ENCODE peak calls at places on chromosome 11, in nine cellular contexts. Q, C, F, P, W, S, G, J and A are unnamed samples.

GRCh38 chr11:126797801-126798200 is 202.8 kb downstream of the KIRREL3 start:
- DNase-seq in G (no peak), S (no peak), W (no peak), P (no peak), J (no peak), F (no peak), C (no peak), Q (no peak), A (no peak)

GRCh38 chr11:29019960-29020683 is 911.9 kb downstream of the METTL15 start:
- DNase-seq in G (no peak), F (no peak), P (no peak), S (peak), C (peak), J (no peak), W (no peak), Q (no peak), A (no peak)

GRCh38 chr11:12249590-12250260 is 127.6 kb upstream of the PARVA start:
- DNase-seq in C (no peak), J (no peak), S (no peak), Q (no peak), W (no peak), G (no peak), P (no peak), F (no peak), A (no peak)

GRCh38 chr11:33690290-33691050 is 10.2 kb downstream of the C11orf91 start:
- DNase-seq in Q (peak), G (peak), S (peak), W (peak), C (peak), P (no peak), J (peak), F (peak), A (peak)

GRCh38 chr11:62542750-62543567 is 3.6 kb downstream of the AHNAK start:
- DNase-seq in J (peak), S (peak), Q (no peak), W (peak), G (peak), F (no peak), C (peak), P (peak), A (peak)

GRCh38 chr11:128582496-128583366 is 4.6 kb downstream of the ETS1 start:
- DNase-seq in C (peak), G (peak), W (peak), P (no peak), Q (peak), S (peak), F (no peak), J (peak), A (no peak)

GRCh38 chr11:17379383-17380180 is 8.9 kb downstream of the KCNJ11 start:
- DNase-seq in S (no peak), J (no peak), W (no peak), C (no peak), Q (no peak), P (no peak), F (no peak), G (no peak), A (no peak)

GRCh38 chr11:74086242-74086884 is 77.5 kb upstream of the UCP3 start:
- DNase-seq in W (no peak), G (no peak), Q (no peak), P (no peak), F (no peak), S (no peak), C (no peak), J (no peak), A (no peak)

GRCh38 chr11:125020342-125020741 is 42.8 kb upstream of the SLC37A2 start:
- DNase-seq in J (no peak), P (no peak), W (no peak), Q (no peak), C (no peak), G (no peak), S (no peak), F (no peak), A (no peak)

GRCh38 chr11:101618691-101619090 is 34.9 kb upstream of the TRPC6 start:
- DNase-seq in J (no peak), F (no peak), S (peak), C (no peak), P (no peak), G (no peak), W (no peak), Q (no peak), A (no peak)

GRCh38 chr11:69099193-69099592 is 50.5 kb downstream of the TPCN2 start:
- DNase-seq in F (no peak), W (no peak), P (no peak), Q (no peak), G (no peak), S (no peak), C (no peak), J (no peak), A (no peak)

GRCh38 chr11:108131993-108132392 is 10.6 kb downstream of the ACAT1 start:
- DNase-seq in S (no peak), F (no peak), W (no peak), P (no peak), J (no peak), Q (no peak), G (no peak), C (no peak), A (no peak)

GRCh38 chr11:10735532-10736465 is 15.2 kb upstream of the CTR9 start:
- DNase-seq in F (peak), G (peak), W (peak), S (peak), Q (peak), C (peak), P (peak), J (peak), A (peak)

GRCh38 chr11:114166897-114167323 is 107.4 kb downstream of the ZBTB16 start:
- DNase-seq in Q (no peak), C (no peak), S (peak), J (no peak), W (no peak), F (no peak), P (no peak), G (no peak), A (no peak)

GRCh38 chr11:5197538-5197937 is 2.9 kb downstream of the OR51V1 start:
- DNase-seq in P (no peak), J (no peak), S (peak), C (no peak), F (no peak), W (no peak), G (no peak), Q (no peak), A (no peak)

GRCh38 chr11:82270870-82271269 is 462.8 kb downstream of the FAM181B start:
- DNase-seq in G (no peak), C (no peak), F (no peak), W (no peak), J (no peak), S (no peak), Q (no peak), P (no peak), A (no peak)

GRCh38 chr11:3626250-3626960 is 15.4 kb downstream of the ART5 start:
- DNase-seq in Q (no peak), C (no peak), W (no peak), S (no peak), G (peak), P (no peak), F (no peak), J (peak), A (no peak)

GRCh38 chr11:80595011-80595410 is 1154.2 kb upstream of the TENM4 start:
- DNase-seq in G (no peak), W (no peak), S (peak), Q (peak), C (no peak), F (no peak), P (no peak), J (no peak), A (no peak)

GRCh38 chr11:118171274-118172062 is 5.0 kb downstream of the SCN2B start:
- DNase-seq in F (no peak), Q (peak), S (peak), W (peak), J (peak), G (peak), P (peak), C (peak), A (peak)

DNA sequence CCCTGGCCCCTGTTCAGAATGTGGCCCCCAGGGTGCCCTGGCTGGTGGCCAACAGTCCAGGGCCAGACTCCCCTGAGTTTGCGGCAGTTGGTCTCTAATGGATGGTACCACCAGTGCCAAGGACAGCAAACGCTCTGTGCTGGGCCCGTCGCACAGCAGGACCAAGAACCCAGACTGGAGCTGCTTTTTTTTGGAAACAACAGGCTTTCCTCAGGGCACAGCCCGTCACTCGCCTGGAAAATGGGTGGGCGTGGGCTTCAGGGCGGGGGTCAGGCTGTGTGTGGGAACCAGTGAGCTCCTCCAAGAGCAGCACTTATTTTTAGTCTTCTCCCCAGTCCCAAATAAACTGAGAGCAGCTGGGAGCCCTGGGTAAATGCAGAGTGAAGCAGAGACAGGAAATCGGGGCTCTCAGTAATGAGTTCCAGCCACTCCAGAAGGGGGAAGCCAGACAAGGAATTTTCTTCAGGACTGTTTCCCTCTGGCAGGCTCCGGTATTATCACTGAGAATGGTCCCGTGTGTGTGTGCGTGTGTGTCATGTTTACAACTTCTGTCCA is 62.9 kb downstream of the PPFIBP2 start:
- DNase-seq in S (no peak), G (peak), C (no peak), Q (no peak), F (no peak), W (peak), P (no peak), J (peak), A (no peak)
- H3K27ac ChIP-seq in S (peak), G (peak), C (peak), Q (no peak), F (peak), W (peak), P (no peak), J (peak), A (peak)

DNA sequence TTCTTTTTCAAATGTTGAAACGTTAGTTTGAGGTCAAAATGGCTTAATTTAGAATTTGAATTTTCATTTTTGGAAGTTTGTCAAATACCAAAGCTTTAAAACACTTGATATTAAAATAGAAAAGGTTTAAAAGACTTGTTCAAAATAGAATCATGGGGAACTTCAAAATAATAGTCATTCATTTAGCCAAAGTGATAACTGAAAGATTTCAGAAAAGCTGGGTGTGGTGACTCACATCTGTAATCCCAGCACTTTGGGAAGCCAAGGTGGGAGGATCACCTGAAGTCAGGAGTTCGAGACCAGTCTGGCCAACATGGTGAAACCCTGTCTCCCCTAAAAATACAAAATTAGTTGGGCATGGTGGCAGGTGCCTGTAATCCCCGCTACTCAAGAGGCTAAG is 10.9 kb downstream of the GSTP1 start:
- DNase-seq in J (no peak), Q (no peak), S (no peak), P (no peak), G (no peak), F (no peak), C (no peak), W (no peak), A (no peak)
- H3K27ac ChIP-seq in J (no peak), Q (no peak), S (no peak), P (no peak), G (peak), F (peak), C (no peak), W (no peak), A (no peak)

GRCh38 chr11:105911454-105911853 is 110.6 kb downstream of the MSANTD4 start:
- DNase-seq in P (no peak), J (no peak), F (no peak), W (no peak), G (no peak), Q (no peak), C (no peak), S (peak), A (no peak)
- H3K27ac ChIP-seq in P (no peak), J (no peak), F (no peak), W (no peak), G (no peak), Q (no peak), C (no peak), S (no peak), A (no peak)

GRCh38 chr11:77470971-77471370 is 2.9 kb downstream of the PAK1 start:
- DNase-seq in Q (no peak), C (no peak), J (no peak), W (no peak), P (no peak), F (no peak), S (no peak), G (no peak), A (no peak)
- H3K27ac ChIP-seq in Q (no peak), C (no peak), J (no peak), W (no peak), P (no peak), F (no peak), S (no peak), G (no peak), A (no peak)

DNA sequence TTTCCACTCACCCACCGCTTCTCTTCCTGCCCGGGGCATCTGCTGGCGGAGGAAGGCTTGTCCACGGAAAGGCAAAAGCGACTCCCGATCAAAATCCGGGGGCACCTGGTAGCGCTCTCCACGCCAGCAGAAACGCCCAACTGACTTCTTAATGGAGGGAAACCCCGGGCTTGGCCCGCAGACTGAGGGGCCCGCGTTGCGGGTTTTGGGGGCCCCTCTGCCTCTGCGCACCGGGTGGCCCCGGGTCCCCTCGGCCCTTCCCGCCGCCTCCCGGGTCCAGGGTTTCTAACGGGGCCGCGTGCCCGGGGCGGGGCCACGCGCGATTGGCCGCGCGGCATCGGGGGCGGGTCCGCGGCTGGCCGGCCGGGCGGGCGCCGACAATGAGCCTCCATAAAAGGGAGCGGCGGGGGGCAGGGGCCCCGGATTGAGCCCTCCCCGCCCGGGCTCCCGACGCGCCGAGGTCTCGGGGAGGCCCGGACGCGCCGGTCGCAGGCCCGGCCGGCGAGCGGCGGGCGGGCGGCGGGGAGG is at the start of gene SPINDOC:
- DNase-seq in Q (no peak), C (peak), W (peak), P (peak), F (no peak), J (peak), S (peak), G (peak), A (peak)
- H3K27ac ChIP-seq in Q (peak), C (peak), W (peak), P (peak), F (peak), J (peak), S (peak), G (peak), A (peak)

DNA sequence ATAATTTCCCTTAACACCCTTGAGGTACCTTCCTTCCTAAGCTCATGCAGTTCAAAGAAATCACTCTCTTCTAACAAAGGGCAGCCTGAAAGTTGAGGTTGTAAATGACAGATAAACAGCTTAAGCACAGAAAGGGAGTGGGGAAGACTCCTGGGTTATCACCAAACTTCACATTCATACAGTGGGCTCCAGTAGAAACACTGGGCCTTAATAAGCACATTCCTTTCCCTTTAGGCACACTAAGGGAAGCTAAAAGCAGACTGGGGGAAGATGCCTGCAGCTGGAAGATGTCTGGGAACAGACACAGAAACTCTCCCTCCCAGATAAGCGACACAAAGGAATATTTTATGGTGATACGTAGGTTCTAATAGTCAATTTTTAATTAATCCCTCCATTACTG is 350.3 kb upstream of the MPPED2 start:
- DNase-seq in F (no peak), J (no peak), C (no peak), G (no peak), W (no peak), S (peak), Q (no peak), P (no peak), A (no peak)
- H3K27ac ChIP-seq in F (no peak), J (no peak), C (no peak), G (no peak), W (no peak), S (no peak), Q (no peak), P (no peak), A (no peak)

GRCh38 chr11:72716291-72716690 is 35.9 kb downstream of the ARAP1 start:
- DNase-seq in P (no peak), S (peak), C (no peak), W (no peak), F (no peak), Q (no peak), G (peak), J (peak), A (no peak)
- H3K27ac ChIP-seq in P (no peak), S (no peak), C (no peak), W (no peak), F (no peak), Q (no peak), G (no peak), J (no peak), A (no peak)

GRCh38 chr11:65225284-65226102 is 36.3 kb upstream of the POLA2 start:
- DNase-seq in P (peak), S (peak), G (peak), Q (peak), F (no peak), W (peak), C (no peak), J (no peak), A (peak)

GRCh38 chr11:65223031-65223430 is 38.7 kb upstream of the POLA2 start:
- DNase-seq in S (no peak), Q (no peak), J (no peak), G (no peak), W (no peak), P (no peak), F (no peak), C (no peak), A (no peak)

GRCh38 chr11:65224939-65225283 is 36.9 kb upstream of the POLA2 start:
- DNase-seq in G (no peak), P (no peak), F (no peak), C (peak), S (peak), J (no peak), Q (no peak), W (peak), A (no peak)

GRCh38 chr11:65226103-65226442 is 35.7 kb upstream of the POLA2 start:
- DNase-seq in P (no peak), Q (no peak), J (no peak), W (no peak), F (no peak), C (no peak), S (no peak), G (no peak), A (no peak)

DNA sequence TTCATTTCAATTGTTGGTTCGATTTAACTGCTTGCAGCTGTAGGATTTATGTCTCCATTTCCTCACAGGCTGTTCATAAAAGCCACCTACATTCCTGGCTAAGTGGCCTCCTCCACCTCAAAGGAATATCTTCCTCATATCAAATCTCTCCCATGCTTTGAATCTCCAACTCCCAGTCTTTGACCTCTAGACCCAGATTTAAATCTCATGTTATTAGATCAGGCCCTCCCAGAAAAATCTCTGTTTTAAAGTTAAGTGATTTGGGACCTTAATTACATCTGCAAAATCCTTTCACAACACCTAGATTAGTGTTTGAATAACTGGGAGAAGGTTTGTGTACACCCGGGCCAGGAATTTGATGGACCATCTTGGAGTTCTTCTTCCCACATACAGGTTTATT is 33.9 kb upstream of the POLA2 start:
- DNase-seq in J (no peak), S (no peak), F (no peak), G (no peak), C (no peak), P (no peak), W (no peak), Q (no peak), A (no peak)
- H3K27ac ChIP-seq in J (no peak), S (no peak), F (no peak), G (no peak), C (no peak), P (no peak), W (no peak), Q (no peak), A (no peak)